ENCODE peak calls at places on chromosomes 16 and 17, in seven cellular contexts. C is GOT3, S is GM10248, N is hepatic stellate cell, L is HEK293T, V is uterus, F is H9. B is an unnamed sample.

GRCh38 chr16:4909825-4910224 is 27.1 kb downstream of the PPL start:
- DNase-seq in V (no peak), S (no peak), F (no peak), L (no peak), C (no peak), N (no peak), B (no peak)

GRCh38 chr16:17053536-17054160 is 417.1 kb downstream of the XYLT1 start:
- DNase-seq in C (no peak), L (no peak), F (no peak), V (no peak), S (no peak), N (no peak), B (no peak)

GRCh38 chr16:56450275-56450889 is 750 bp downstream of the NUDT21 start:
- DNase-seq in S (no peak), C (no peak), V (no peak), N (peak; percentile 23), L (peak; percentile 33), F (no peak), B (peak; percentile 10)

GRCh38 chr16:68444058-68444657 is 4.2 kb downstream of the SMPD3 start:
- DNase-seq in F (peak; percentile 76), S (no peak), V (no peak), N (peak; percentile 41), C (no peak), L (peak; percentile 55), B (peak; percentile 59)

GRCh38 chr16:11325404-11326083 is 19.7 kb upstream of the RMI2 start:
- DNase-seq in C (no peak), F (no peak), N (no peak), L (no peak), V (no peak), S (no peak), B (no peak)

GRCh38 chr17:45908935-45909334 is 14.6 kb downstream of the MAPT start:
- DNase-seq in V (no peak), L (no peak), C (no peak), S (no peak), N (no peak), F (peak; percentile 29), B (no peak)

GRCh38 chr17:39196820-39197331 is 593 bp downstream of the CACNB1 start:
- DNase-seq in V (peak; percentile 46), N (peak; percentile 71), F (peak; percentile 73), S (no peak), C (no peak), L (no peak), B (no peak)

GRCh38 chr16:10509534-10510025 is 70.8 kb downstream of the EMP2 start:
- DNase-seq in N (peak; percentile 65), L (peak; percentile 74), C (no peak), S (peak; percentile 80), F (peak; percentile 76), V (peak; percentile 50), B (peak; percentile 88)

GRCh38 chr17:59400858-59401257 is 69.4 kb downstream of the YPEL2 start:
- DNase-seq in C (no peak), S (no peak), N (no peak), L (no peak), V (no peak), F (no peak), B (no peak)

GRCh38 chr17:75625813-75626486 is 7.3 kb upstream of the SMIM5 start:
- DNase-seq in L (peak; percentile 80), F (peak; percentile 87), V (no peak), C (no peak), N (peak; percentile 77), S (peak; percentile 57), B (peak; percentile 17)

GRCh38 chr17:8911205-8911604 is 43.7 kb upstream of the PIK3R6 start:
- DNase-seq in S (peak; percentile 9), C (no peak), N (no peak), V (no peak), F (no peak), L (no peak), B (no peak)

GRCh38 chr17:35069311-35069710 is 5.8 kb upstream of the RFFL start:
- DNase-seq in C (no peak), F (no peak), N (peak; percentile 24), L (no peak), V (no peak), S (no peak), B (no peak)

GRCh38 chr17:61474934-61475333 is 22.7 kb downstream of the TBX4 start:
- DNase-seq in L (no peak), S (no peak), C (no peak), N (no peak), F (peak; percentile 23), V (peak; percentile 3), B (no peak)

GRCh38 chr16:28103516-28104170 is 40.1 kb upstream of the GSG1L start:
- DNase-seq in N (no peak), C (no peak), V (no peak), S (no peak), L (no peak), F (no peak), B (no peak)

GRCh38 chr16:71929048-71929447 is 33.7 kb downstream of the IST1 start:
- DNase-seq in S (no peak), C (no peak), V (no peak), L (no peak), N (peak; percentile 80), F (no peak), B (peak; percentile 42)

GRCh38 chr16:11588321-11589244 is 1.9 kb upstream of the LITAF start:
- DNase-seq in N (no peak), F (no peak), V (no peak), C (no peak), L (no peak), S (no peak), B (no peak)

GRCh38 chr17:78793968-78794367 is 11.9 kb upstream of the CYTH1 start:
- DNase-seq in L (no peak), S (no peak), F (no peak), C (no peak), N (no peak), V (no peak), B (no peak)